ENCODE peak calls at places on chromosomes 2 and 18, in five cellular contexts. R is heart left ventricle, F is fibroblast of lung, B is right atrium auricular region, K is osteoblast. S is an unnamed sample.

GRCh38 chr2:45826889-45827635 is 175.6 kb downstream of the PRKCE start:
- DNase-seq in R (peak), F (peak), B (peak), K (no peak), S (no peak)

GRCh38 chr18:33051397-33051796 is 278.6 kb upstream of the KLHL14 start:
- DNase-seq in R (no peak), F (peak), B (no peak), K (no peak), S (peak)

GRCh38 chr2:48715042-48715899 is 40.3 kb downstream of the LHCGR start:
- DNase-seq in R (no peak), F (peak), B (peak), K (no peak), S (no peak)

GRCh38 chr18:21933931-21934765 is 193.6 kb downstream of the MIB1 start:
- DNase-seq in R (no peak), F (no peak), B (no peak), K (peak), S (no peak)

GRCh38 chr2:151761193-151761592 is 26.9 kb upstream of the NEB start:
- DNase-seq in R (no peak), F (no peak), B (no peak), K (no peak), S (no peak)

GRCh38 chr2:205556841-205557539 is 125.3 kb upstream of the NRP2 start:
- DNase-seq in R (no peak), F (no peak), B (no peak), K (no peak), S (no peak)

GRCh38 chr2:74373189-74373588 is 6.9 kb downstream of the DCTN1 start:
- DNase-seq in R (peak), F (no peak), B (no peak), K (peak), S (peak)

GRCh38 chr2:168587302-168587701 is 131.2 kb downstream of the CERS6 start:
- DNase-seq in R (no peak), F (peak), B (no peak), K (no peak), S (no peak)

GRCh38 chr2:230358305-230358704 is 31.3 kb downstream of the SP140L start:
- DNase-seq in R (no peak), F (peak), B (no peak), K (no peak), S (no peak)

GRCh38 chr18:9417081-9417841 is 58.1 kb upstream of the RALBP1 start:
- DNase-seq in R (peak), F (peak), B (no peak), K (peak), S (peak)

GRCh38 chr2:76378140-76378539 is 667.4 kb upstream of the GCFC2 start:
- DNase-seq in R (no peak), F (no peak), B (no peak), K (no peak), S (no peak)

GRCh38 chr2:133346654-133347053 is 221.6 kb downstream of the NCKAP5 start:
- DNase-seq in R (no peak), F (peak), B (no peak), K (peak), S (peak)

GRCh38 chr2:229738024-229738625 is 23.8 kb upstream of the DNER start:
- DNase-seq in R (no peak), F (no peak), B (no peak), K (no peak), S (no peak)

GRCh38 chr18:8730080-8730827 is 24.9 kb downstream of the MTCL1 start:
- DNase-seq in R (peak), F (peak), B (peak), K (peak), S (peak)

GRCh38 chr18:5582849-5583667 is 39.3 kb upstream of the EPB41L3 start:
- DNase-seq in R (no peak), F (peak), B (no peak), K (no peak), S (no peak)

GRCh38 chr2:46091004-46091403 is 206.2 kb upstream of the EPAS1 start:
- DNase-seq in R (peak), F (no peak), B (no peak), K (no peak), S (no peak)

GRCh38 chr2:176464886-176465564 is 195.8 kb downstream of the MTX2 start:
- DNase-seq in R (no peak), F (no peak), B (no peak), K (no peak), S (peak)

GRCh38 chr2:20523053-20523452 is 76.2 kb downstream of the RHOB start:
- DNase-seq in R (no peak), F (no peak), B (no peak), K (peak), S (no peak)

GRCh38 chr18:35387367-35387685 is 10.2 kb upstream of the ZNF396 start:
- DNase-seq in R (no peak), F (peak), B (no peak), K (no peak), S (no peak)

GRCh38 chr2:1823187-1824169 is 79.2 kb upstream of the PXDN start:
- DNase-seq in R (no peak), F (no peak), B (no peak), K (peak), S (peak)
- H3K27ac ChIP-seq in R (no peak), F (no peak), B (peak), K (no peak), S (no peak)

GRCh38 chr2:78592547-78592946 is 433.0 kb upstream of the REG3G start:
- DNase-seq in R (no peak), F (no peak), B (no peak), K (no peak), S (no peak)
- H3K27ac ChIP-seq in R (no peak), F (no peak), B (no peak), K (no peak), S (no peak)

DNA sequence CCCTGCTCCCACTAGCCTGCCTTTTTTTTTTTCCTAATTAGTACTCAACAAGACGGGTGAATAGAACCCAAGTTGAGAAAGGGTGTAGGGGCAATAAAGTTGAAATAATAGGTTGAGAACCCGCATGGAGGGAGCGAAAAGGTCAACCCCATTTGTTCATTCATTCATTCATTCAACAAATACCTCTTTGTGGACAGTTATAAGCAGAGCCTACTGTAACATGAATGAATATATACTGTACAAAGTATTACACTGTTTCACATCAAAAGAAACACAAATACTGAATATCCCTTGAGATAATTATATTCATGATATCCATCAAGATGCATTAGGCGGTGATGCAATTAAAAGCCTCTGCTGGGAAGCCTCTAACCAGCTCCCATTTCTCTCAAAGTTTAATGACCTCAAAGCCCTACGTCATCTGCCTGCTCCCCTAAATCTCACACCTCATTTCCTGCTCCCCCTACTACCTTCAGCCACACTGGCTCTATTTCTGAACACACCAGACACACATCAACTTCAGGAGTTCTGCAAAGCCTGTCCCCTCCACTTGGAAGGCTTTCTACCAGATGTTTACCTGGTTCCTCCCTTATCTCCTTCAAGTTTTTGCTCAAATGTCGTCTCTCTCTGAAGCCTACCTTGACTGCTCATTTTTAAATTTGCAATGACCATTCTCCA is 1.4 kb upstream of the NBAS start:
- DNase-seq in R (no peak), F (no peak), B (no peak), K (no peak), S (no peak)
- H3K27ac ChIP-seq in R (no peak), F (no peak), B (no peak), K (peak), S (no peak)

GRCh38 chr2:95099910-95100309 is 21.7 kb downstream of the MRPS5 start:
- DNase-seq in R (no peak), F (no peak), B (no peak), K (no peak), S (no peak)
- H3K27ac ChIP-seq in R (no peak), F (no peak), B (no peak), K (no peak), S (no peak)

GRCh38 chr2:25972049-25972823 is 10.1 kb downstream of the KIF3C start:
- DNase-seq in R (no peak), F (peak), B (no peak), K (peak), S (no peak)
- H3K27ac ChIP-seq in R (no peak), F (no peak), B (no peak), K (peak), S (no peak)

GRCh38 chr18:74225193-74225840 is 66.4 kb downstream of the CYB5A start:
- DNase-seq in R (no peak), F (no peak), B (no peak), K (no peak), S (no peak)

GRCh38 chr18:74228312-74228711 is 63.5 kb downstream of the CYB5A start:
- DNase-seq in R (no peak), F (no peak), B (no peak), K (no peak), S (no peak)

GRCh38 chr18:74226666-74227065 is 65.1 kb downstream of the CYB5A start:
- DNase-seq in R (no peak), F (no peak), B (no peak), K (no peak), S (no peak)

GRCh38 chr18:74229005-74229404 is 62.8 kb downstream of the CYB5A start:
- DNase-seq in R (no peak), F (no peak), B (no peak), K (no peak), S (no peak)

GRCh38 chr18:74226156-74226555 is 65.6 kb downstream of the CYB5A start:
- DNase-seq in R (no peak), F (no peak), B (no peak), K (no peak), S (no peak)
- H3K27ac ChIP-seq in R (no peak), F (no peak), B (no peak), K (no peak), S (no peak)

GRCh38 chr2:39241588-39241987 is 2.2 kb downstream of the CDKL4 start:
- DNase-seq in R (no peak), F (no peak), B (no peak), K (peak), S (no peak)
- H3K27ac ChIP-seq in R (no peak), F (no peak), B (no peak), K (no peak), S (no peak)

GRCh38 chr18:74508821-74509225 is 12.7 kb downstream of the CNDP2 start:
- DNase-seq in R (no peak), F (no peak), B (no peak), K (no peak), S (no peak)
- H3K27ac ChIP-seq in R (no peak), F (no peak), B (no peak), K (no peak), S (no peak)